ENCODE peak calls at places on chromosomes 16 and 17, in seven cellular contexts. C, S, N, T, E, P and M are unnamed samples.

GRCh38 chr17:28076138-28076537 is 33.7 kb downstream of the NLK start:
- DNase-seq in S (no peak), C (no peak), P (no peak), T (no peak), N (no peak), E (no peak), M (no peak)

GRCh38 chr16:84486551-84487235 is 17.8 kb downstream of the MEAK7 start:
- DNase-seq in S (no peak), N (no peak), P (no peak), E (no peak), C (no peak), T (no peak), M (no peak)

GRCh38 chr17:7582401-7583252 is 1.0 kb upstream of the MPDU1 start:
- DNase-seq in S (no peak), E (no peak), N (no peak), C (no peak), T (no peak), P (no peak), M (no peak)

GRCh38 chr16:4372578-4373355 is 1.1 kb downstream of the VASN start:
- DNase-seq in P (peak), C (no peak), E (no peak), S (peak), T (peak), N (no peak), M (no peak)

GRCh38 chr16:48576927-48577326 is 33.1 kb downstream of the N4BP1 start:
- DNase-seq in T (no peak), S (peak), C (peak), N (no peak), P (no peak), E (no peak), M (peak)

GRCh38 chr16:75265911-75266701 is 14.7 kb upstream of the BCAR1 start:
- DNase-seq in E (no peak), T (peak), P (peak), S (peak), C (peak), N (no peak), M (no peak)

GRCh38 chr17:34245496-34245895 is 9.6 kb upstream of the CCL2 start:
- DNase-seq in N (no peak), P (no peak), C (no peak), E (no peak), T (no peak), S (no peak), M (no peak)

GRCh38 chr17:73697872-73698271 is 53.6 kb upstream of the SDK2 start:
- DNase-seq in S (no peak), C (no peak), N (no peak), E (no peak), T (no peak), P (no peak), M (no peak)

GRCh38 chr17:1137465-1137894 is 42.3 kb downstream of the ABR start:
- DNase-seq in N (no peak), T (no peak), C (no peak), S (no peak), P (no peak), E (no peak), M (no peak)